ENCODE peak calls at places on chromosome 10, in eight cellular contexts. E is right lobe of liver; C is activated CD8-positive, alpha-beta memory T cell treated with anti-CD3 and anti-CD28 coated beads, Interleukin-2, amount 50 U/mL, for 48 hours; K is fibroblast of mammary gland; I is uterus; D is occipital lobe; Z is CD8-positive, alpha-beta memory T cell; P is naive thymus-derived CD8-positive, alpha-beta T cell. G is an unnamed sample.
A peak's percentile ranks its signal among the peaks of the same experiment; 100 is the strongest.

GRCh38 chr10:15433850-15434537 is 62.9 kb upstream of the FAM171A1 start:
- DNase-seq in E (no peak), C (no peak), K (peak; percentile 67), I (peak; percentile 59), D (no peak), Z (peak; percentile 40), P (peak; percentile 64), G (no peak)

GRCh38 chr10:55631071-55631654 is 729.9 kb downstream of the ZWINT start:
- DNase-seq in E (peak; percentile 59), C (peak; percentile 59), K (peak; percentile 3), I (no peak), D (peak; percentile 46), Z (no peak), P (no peak), G (peak; percentile 55)

GRCh38 chr10:132303361-132304115 is 4.2 kb downstream of the STK32C start:
- DNase-seq in E (peak; percentile 24), C (no peak), K (no peak), I (no peak), D (no peak), Z (no peak), P (no peak), G (no peak)

GRCh38 chr10:61189912-61190311 is 245.9 kb upstream of the RHOBTB1 start:
- DNase-seq in E (no peak), C (no peak), K (no peak), I (no peak), D (no peak), Z (no peak), P (no peak), G (no peak)

GRCh38 chr10:91366687-91367086 is 43.5 kb upstream of the HECTD2 start:
- DNase-seq in E (no peak), C (no peak), K (peak; percentile 29), I (no peak), D (no peak), Z (no peak), P (no peak), G (no peak)

GRCh38 chr10:71970331-71970730 is 6.1 kb downstream of the CHST3 start:
- DNase-seq in E (no peak), C (no peak), K (no peak), I (no peak), D (no peak), Z (no peak), P (no peak), G (no peak)

GRCh38 chr10:18490755-18491154 is 160.6 kb downstream of the NSUN6 start:
- DNase-seq in E (no peak), C (no peak), K (no peak), I (no peak), D (no peak), Z (no peak), P (no peak), G (no peak)

GRCh38 chr10:46234026-46234425 is 52.8 kb upstream of the ANTXRL start:
- DNase-seq in E (peak; percentile 30), C (no peak), K (no peak), I (peak; percentile 3), D (no peak), Z (no peak), P (no peak), G (no peak)

GRCh38 chr10:30036341-30036740 is 23.0 kb downstream of the JCAD start:
- DNase-seq in E (no peak), C (no peak), K (no peak), I (no peak), D (no peak), Z (no peak), P (no peak), G (no peak)

GRCh38 chr10:94194256-94194655 is 168.5 kb downstream of the NOC3L start:
- DNase-seq in E (no peak), C (no peak), K (peak; percentile 80), I (no peak), D (no peak), Z (no peak), P (no peak), G (no peak)

GRCh38 chr10:4431114-4431862 is 394.7 kb upstream of the AKR1E2 start:
- DNase-seq in E (no peak), C (no peak), K (peak; percentile 25), I (no peak), D (no peak), Z (no peak), P (no peak), G (no peak)

GRCh38 chr10:78319371-78319770 is 285.7 kb downstream of the RPS24 start:
- DNase-seq in E (peak; percentile 22), C (peak; percentile 22), K (no peak), I (no peak), D (no peak), Z (no peak), P (no peak), G (no peak)

GRCh38 chr10:14185501-14186045 is 145.2 kb downstream of the FRMD4A start:
- DNase-seq in E (no peak), C (peak; percentile 76), K (peak; percentile 43), I (no peak), D (no peak), Z (no peak), P (no peak), G (no peak)

GRCh38 chr10:15200626-15201025 is 32.1 kb upstream of the NMT2 start:
- DNase-seq in E (no peak), C (no peak), K (peak; percentile 67), I (no peak), D (no peak), Z (no peak), P (no peak), G (no peak)

GRCh38 chr10:8830064-8830463 is 775.6 kb downstream of the GATA3 start:
- DNase-seq in E (no peak), C (no peak), K (no peak), I (no peak), D (no peak), Z (no peak), P (no peak), G (no peak)

GRCh38 chr10:12501851-12502525 is 152.6 kb downstream of the CAMK1D start:
- DNase-seq in E (no peak), C (no peak), K (no peak), I (no peak), D (no peak), Z (no peak), P (no peak), G (no peak)

GRCh38 chr10:3969876-3970666 is 185.1 kb upstream of the KLF6 start:
- DNase-seq in E (no peak), C (no peak), K (no peak), I (no peak), D (no peak), Z (no peak), P (no peak), G (no peak)

GRCh38 chr10:113180401-113181154 is 230.5 kb downstream of the TCF7L2 start:
- DNase-seq in E (no peak), C (no peak), K (no peak), I (no peak), D (no peak), Z (no peak), P (no peak), G (no peak)

GRCh38 chr10:71747039-71747807 is 26.1 kb downstream of the VSIR start:
- DNase-seq in E (no peak), C (no peak), K (no peak), I (no peak), D (no peak), Z (no peak), P (no peak), G (no peak)

GRCh38 chr10:48981310-48981907 is 41.8 kb upstream of the LRRC18 start:
- DNase-seq in E (peak; percentile 72), C (peak; percentile 73), K (peak; percentile 47), I (peak; percentile 31), D (no peak), Z (no peak), P (no peak), G (no peak)

GRCh38 chr10:93028881-93029280 is 31.7 kb upstream of the CYP26C1 start:
- DNase-seq in E (no peak), C (no peak), K (peak; percentile 68), I (no peak), D (no peak), Z (no peak), P (no peak), G (no peak)